ENCODE peak calls at places on chromosomes 6 and 20, in eight cellular contexts. I is GM23248; U is adrenal gland; S is lower lobe of right lung; Q is H9; M is naive thymus-derived CD4-positive, alpha-beta T cell; C is transverse colon; Z is PC-3. K is an unnamed sample. For H3K4me1 and H3K9me3, the result is how much of the 10 kb centered on the place peaks cover.

GRCh38 chr20:38057351-38057972 is 23.9 kb downstream of the RPRD1B start:
- DNase-seq in I (peak), U (peak), S (peak), Q (peak), M (peak), C (peak), Z (peak), K (peak)

GRCh38 chr6:38973178-38974057 is 75.2 kb upstream of the GLP1R start:
- DNase-seq in I (peak), U (peak), S (no peak), Q (no peak), M (no peak), C (no peak), Z (peak), K (no peak)

GRCh38 chr6:408599-409102 is 17.1 kb downstream of the IRF4 start:
- DNase-seq in I (peak), U (peak), S (peak), Q (peak), M (no peak), C (no peak), Z (peak), K (peak)

GRCh38 chr20:34673411-34673810 is 3.5 kb downstream of the PIGU start:
- DNase-seq in I (no peak), U (no peak), S (no peak), Q (no peak), M (no peak), C (no peak), Z (no peak), K (no peak)

GRCh38 chr6:64672131-64672530 is 1034.9 kb downstream of the EYS start:
- DNase-seq in I (no peak), U (no peak), S (no peak), Q (no peak), M (no peak), C (no peak), Z (no peak), K (no peak)

GRCh38 chr6:53466257-53466656 is 78.6 kb downstream of the GCLC start:
- DNase-seq in I (peak), U (no peak), S (no peak), Q (no peak), M (no peak), C (no peak), Z (peak), K (no peak)

GRCh38 chr6:26033942-26034354 is 53.3 kb upstream of the HFE start:
- DNase-seq in I (no peak), U (no peak), S (peak), Q (peak), M (no peak), C (no peak), Z (no peak), K (peak)

GRCh38 chr6:163100259-163100658 is 314.3 kb upstream of the QKI start:
- DNase-seq in I (no peak), U (no peak), S (no peak), Q (no peak), M (no peak), C (no peak), Z (no peak), K (no peak)

GRCh38 chr20:51985013-51985415 is 182.7 kb upstream of the SALL4 start:
- DNase-seq in I (peak), U (peak), S (no peak), Q (no peak), M (no peak), C (no peak), Z (peak), K (no peak)

GRCh38 chr6:87918461-87918941 is 129.1 kb upstream of the SPACA1 start:
- DNase-seq in I (peak), U (no peak), S (no peak), Q (no peak), M (no peak), C (no peak), Z (no peak), K (no peak)

GRCh38 chr20:48736231-48736630 is 91.6 kb downstream of the PREX1 start:
- DNase-seq in I (peak), U (no peak), S (no peak), Q (no peak), M (no peak), C (no peak), Z (no peak), K (no peak)

GRCh38 chr6:119158057-119158848 is 79.8 kb upstream of the FAM184A start:
- DNase-seq in I (peak), U (peak), S (peak), Q (no peak), M (no peak), C (no peak), Z (no peak), K (no peak)

GRCh38 chr6:166351715-166352285 is 9.5 kb upstream of the SFT2D1 start:
- DNase-seq in I (no peak), U (peak), S (peak), Q (no peak), M (no peak), C (peak), Z (peak), K (no peak)

GRCh38 chr20:51486197-51487005 is 56.1 kb downstream of the NFATC2 start:
- DNase-seq in I (peak), U (no peak), S (no peak), Q (no peak), M (no peak), C (no peak), Z (peak), K (no peak)

DNA sequence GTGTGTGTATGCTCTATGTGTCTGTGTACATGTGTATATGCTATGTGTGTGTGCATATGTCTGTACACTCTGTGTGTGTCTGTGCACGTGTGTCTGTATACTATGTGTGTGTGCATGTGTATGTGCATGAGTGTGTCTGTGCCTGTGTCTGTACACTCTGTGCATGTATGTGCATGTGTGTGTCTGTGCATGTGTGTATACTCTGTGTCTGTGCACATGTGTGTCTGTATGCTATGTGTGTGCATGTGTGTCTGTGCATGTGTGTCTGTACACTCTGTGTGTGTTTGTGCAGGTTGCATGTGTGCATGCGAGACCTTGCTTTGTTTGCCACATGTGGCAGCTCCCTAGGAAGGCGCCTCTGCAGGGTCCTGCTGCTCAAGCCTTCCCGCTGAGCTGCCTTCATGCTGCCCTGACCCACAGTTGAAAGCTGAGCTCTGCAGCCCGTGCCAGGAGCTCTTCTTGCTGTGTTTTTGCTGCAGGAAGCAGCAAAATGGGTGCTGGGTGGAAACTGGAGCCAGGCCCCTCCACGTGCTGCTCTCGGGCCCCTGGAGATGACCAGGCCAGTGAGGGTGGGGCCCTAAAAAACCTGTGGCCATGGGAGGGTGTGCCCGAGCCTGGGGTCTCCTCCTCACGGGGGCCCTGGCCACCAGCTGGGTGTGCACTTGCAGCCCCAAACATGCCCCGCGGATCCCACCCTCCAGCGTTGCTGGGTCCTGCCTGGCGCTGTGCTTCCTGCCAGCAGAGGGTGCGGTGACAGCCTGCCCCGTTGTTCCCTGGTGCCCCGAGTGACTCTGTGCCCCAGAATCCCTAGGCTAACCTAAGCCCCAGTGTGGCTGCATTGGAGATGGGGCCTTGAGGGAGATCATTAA is 109.1 kb downstream of the DACT2 start:
- DNase-seq in I (no peak), U (peak), S (no peak), Q (no peak), M (no peak), C (no peak), Z (no peak), K (peak)
- H3K4me1 ChIP-seq in I (under half), U (under half), S (under half), Q (under half), M (under half), C (under half), Z (under half), K (under half)

GRCh38 chr6:167396068-167396658 is 71.3 kb downstream of the TTLL2 start:
- DNase-seq in I (no peak), U (no peak), S (no peak), Q (no peak), M (no peak), C (no peak), Z (no peak), K (no peak)

GRCh38 chr6:167392631-167393301 is 67.9 kb downstream of the TTLL2 start:
- DNase-seq in I (peak), U (no peak), S (no peak), Q (no peak), M (no peak), C (no peak), Z (no peak), K (no peak)

GRCh38 chr6:167393731-167394130 is 68.8 kb downstream of the TTLL2 start:
- DNase-seq in I (no peak), U (no peak), S (no peak), Q (no peak), M (no peak), C (no peak), Z (no peak), K (no peak)

GRCh38 chr6:167394820-167395219 is 69.9 kb downstream of the TTLL2 start:
- DNase-seq in I (no peak), U (no peak), S (no peak), Q (no peak), M (no peak), C (no peak), Z (no peak), K (no peak)

GRCh38 chr6:167394330-167394729 is 69.4 kb downstream of the TTLL2 start:
- DNase-seq in I (no peak), U (no peak), S (no peak), Q (no peak), M (no peak), C (no peak), Z (no peak), K (no peak)
- H3K9me3 ChIP-seq in I (under half), U (under half), S (under half), Q (under half), M (under half), C (under half), Z (under half), K (under half)

GRCh38 chr6:3727593-3728108 is 23.9 kb downstream of the PXDC1 start:
- DNase-seq in I (no peak), U (no peak), S (no peak), Q (no peak), M (no peak), C (no peak), Z (no peak), K (no peak)

GRCh38 chr6:3727036-3727435 is 24.5 kb downstream of the PXDC1 start:
- DNase-seq in I (no peak), U (no peak), S (no peak), Q (no peak), M (no peak), C (no peak), Z (no peak), K (peak)

GRCh38 chr6:3724451-3725144 is 26.9 kb downstream of the PXDC1 start:
- DNase-seq in I (peak), U (no peak), S (no peak), Q (no peak), M (no peak), C (no peak), Z (no peak), K (peak)

GRCh38 chr6:3725145-3726015 is 26.1 kb downstream of the PXDC1 start:
- DNase-seq in I (peak), U (no peak), S (no peak), Q (no peak), M (no peak), C (no peak), Z (no peak), K (peak)

GRCh38 chr6:3726421-3726820 is 25.1 kb downstream of the PXDC1 start:
- DNase-seq in I (peak), U (no peak), S (no peak), Q (no peak), M (no peak), C (no peak), Z (no peak), K (no peak)
- H3K4me1 ChIP-seq in I (under half), U (under half), S (under half), Q (under half), M (under half), C (under half), Z (under half), K (under half)

GRCh38 chr6:137162692-137163303 is 10.6 kb downstream of the IL22RA2 start:
- DNase-seq in I (no peak), U (no peak), S (no peak), Q (no peak), M (no peak), C (no peak), Z (no peak), K (no peak)
- H3K9me3 ChIP-seq in I (under half), U (under half), S (under half), Q (under half), M (under half), C (under half), Z (under half), K (under half)

GRCh38 chr6:63213325-63213724 is 2.1 kb downstream of the FKBP1C start:
- DNase-seq in I (no peak), U (no peak), S (no peak), Q (no peak), M (no peak), C (no peak), Z (no peak), K (no peak)

GRCh38 chr6:63214816-63215215 is 3.5 kb downstream of the FKBP1C start:
- DNase-seq in I (no peak), U (no peak), S (no peak), Q (no peak), M (no peak), C (no peak), Z (no peak), K (no peak)
- H3K4me1 ChIP-seq in I (under half), U (under half), S (under half), Q (under half), M (under half), C (under half), Z (under half), K (under half)

GRCh38 chr6:154426997-154427396 is 70.4 kb upstream of the IPCEF1 start:
- DNase-seq in I (no peak), U (no peak), S (no peak), Q (no peak), M (no peak), C (no peak), Z (no peak), K (no peak)

GRCh38 chr6:154429711-154430110 is 73.1 kb upstream of the IPCEF1 start:
- DNase-seq in I (no peak), U (no peak), S (no peak), Q (no peak), M (no peak), C (no peak), Z (no peak), K (no peak)

GRCh38 chr6:154428892-154429291 is 72.3 kb upstream of the IPCEF1 start:
- DNase-seq in I (peak), U (no peak), S (no peak), Q (no peak), M (no peak), C (no peak), Z (no peak), K (no peak)

GRCh38 chr6:154427425-154427824 is 70.8 kb upstream of the IPCEF1 start:
- DNase-seq in I (no peak), U (no peak), S (no peak), Q (no peak), M (no peak), C (no peak), Z (no peak), K (no peak)

GRCh38 chr6:154425034-154425433 is 68.4 kb upstream of the IPCEF1 start:
- DNase-seq in I (no peak), U (no peak), S (no peak), Q (no peak), M (no peak), C (no peak), Z (no peak), K (no peak)
- H3K9me3 ChIP-seq in I (under half), U (under half), S (under half), Q (under half), M (under half), C (under half), Z (under half), K (under half)

DNA sequence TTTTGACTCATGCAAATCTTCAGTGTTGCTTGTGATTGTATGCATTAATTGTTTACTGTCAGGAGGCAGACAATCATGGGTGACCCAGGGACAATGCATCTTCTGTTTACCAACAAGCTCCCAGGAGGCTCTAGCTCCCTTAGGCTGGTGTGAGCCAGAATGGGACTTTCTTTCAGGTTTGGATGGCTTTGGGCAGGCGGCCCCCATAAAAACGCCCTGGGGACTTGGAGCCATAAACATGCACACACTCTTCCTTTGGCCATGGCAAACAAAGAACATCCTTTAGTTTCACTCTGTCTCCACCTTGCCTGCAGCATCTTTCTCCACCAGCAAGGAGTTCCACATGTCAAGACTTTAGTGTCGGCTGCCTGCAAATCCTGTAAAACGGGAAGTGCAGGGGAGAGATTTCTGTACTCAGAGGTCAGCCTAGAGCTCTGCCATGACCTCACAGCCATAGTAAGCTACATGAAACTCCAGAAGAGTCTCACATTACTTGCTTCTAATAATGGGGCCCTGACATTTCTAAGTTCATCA is 127.6 kb downstream of the MAP3K7 start:
- DNase-seq in I (no peak), U (no peak), S (no peak), Q (no peak), M (no peak), C (no peak), Z (peak), K (no peak)
- H3K4me1 ChIP-seq in I (under half), U (under half), S (under half), Q (under half), M (under half), C (under half), Z (under half), K (under half)

GRCh38 chr6:11952291-11952690 is 59.8 kb upstream of the HIVEP1 start:
- DNase-seq in I (peak), U (no peak), S (no peak), Q (no peak), M (no peak), C (no peak), Z (no peak), K (no peak)
- H3K9me3 ChIP-seq in I (under half), U (under half), S (under half), Q (under half), M (under half), C (under half), Z (under half), K (under half)

GRCh38 chr6:137697267-137697938 is 169.7 kb upstream of the TNFAIP3 start:
- DNase-seq in I (peak), U (no peak), S (no peak), Q (peak), M (no peak), C (peak), Z (peak), K (no peak)
- H3K4me1 ChIP-seq in I (under half), U (under half), S (under half), Q (under half), M (under half), C (under half), Z (under half), K (under half)

K was measured in aorta.